ENCODE peak calls at places on chromosome 2, in nine cellular contexts. One of them, this sample, is unnamed. For H3K4me1, the result is how much of the 10 kb centered on the place peaks cover.

GRCh38 chr2:40451926-40452605 is at the start of gene SLC8A1:
- DNase-seq in cardiac muscle cell: peak
- DNase-seq in H9: peak
- DNase-seq in vagina: no peak
- DNase-seq in ovary: peak
- DNase-seq in PC-3: no peak
- DNase-seq in thyroid gland: no peak
- DNase-seq in upper lobe of right lung: peak
- DNase-seq in transverse colon: no peak
- DNase-seq in this sample: peak

GRCh38 chr2:4662161-4662779 is 958.9 kb downstream of the DCDC2C start:
- DNase-seq in cardiac muscle cell: no peak
- DNase-seq in H9: no peak
- DNase-seq in vagina: no peak
- DNase-seq in ovary: no peak
- DNase-seq in PC-3: peak
- DNase-seq in thyroid gland: no peak
- DNase-seq in upper lobe of right lung: no peak
- DNase-seq in transverse colon: no peak
- DNase-seq in this sample: no peak

GRCh38 chr2:151206446-151206968 is 55.2 kb downstream of the RBM43 start:
- DNase-seq in cardiac muscle cell: no peak
- DNase-seq in H9: no peak
- DNase-seq in vagina: no peak
- DNase-seq in ovary: no peak
- DNase-seq in PC-3: no peak
- DNase-seq in thyroid gland: peak
- DNase-seq in upper lobe of right lung: no peak
- DNase-seq in transverse colon: no peak
- DNase-seq in this sample: no peak

GRCh38 chr2:238155051-238155760 is 3.6 kb upstream of the ERFE start:
- DNase-seq in cardiac muscle cell: peak
- DNase-seq in H9: no peak
- DNase-seq in vagina: no peak
- DNase-seq in ovary: no peak
- DNase-seq in PC-3: no peak
- DNase-seq in thyroid gland: peak
- DNase-seq in upper lobe of right lung: no peak
- DNase-seq in transverse colon: no peak
- DNase-seq in this sample: no peak

GRCh38 chr2:70904371-70905216 is 31.1 kb upstream of the ATP6V1B1 start:
- DNase-seq in cardiac muscle cell: no peak
- DNase-seq in H9: peak
- DNase-seq in vagina: peak
- DNase-seq in ovary: no peak
- DNase-seq in PC-3: no peak
- DNase-seq in thyroid gland: no peak
- DNase-seq in upper lobe of right lung: no peak
- DNase-seq in transverse colon: no peak
- DNase-seq in this sample: no peak

GRCh38 chr2:235699576-235699975 is 205.7 kb downstream of the AGAP1 start:
- DNase-seq in cardiac muscle cell: no peak
- DNase-seq in H9: no peak
- DNase-seq in vagina: no peak
- DNase-seq in ovary: no peak
- DNase-seq in PC-3: no peak
- DNase-seq in thyroid gland: no peak
- DNase-seq in upper lobe of right lung: no peak
- DNase-seq in transverse colon: no peak
- DNase-seq in this sample: no peak

GRCh38 chr2:166675553-166675952 is 181.5 kb upstream of the SCN7A start:
- DNase-seq in cardiac muscle cell: no peak
- DNase-seq in H9: no peak
- DNase-seq in vagina: no peak
- DNase-seq in ovary: no peak
- DNase-seq in PC-3: no peak
- DNase-seq in thyroid gland: no peak
- DNase-seq in upper lobe of right lung: no peak
- DNase-seq in transverse colon: no peak
- DNase-seq in this sample: no peak

GRCh38 chr2:44392338-44392943 is 30.7 kb downstream of the CAMKMT start:
- DNase-seq in cardiac muscle cell: peak
- DNase-seq in H9: no peak
- DNase-seq in vagina: no peak
- DNase-seq in ovary: peak
- DNase-seq in PC-3: peak
- DNase-seq in thyroid gland: peak
- DNase-seq in upper lobe of right lung: no peak
- DNase-seq in transverse colon: peak
- DNase-seq in this sample: no peak

GRCh38 chr2:16015903-16016265 is 75.5 kb downstream of the MYCN start:
- DNase-seq in cardiac muscle cell: no peak
- DNase-seq in H9: no peak
- DNase-seq in vagina: no peak
- DNase-seq in ovary: no peak
- DNase-seq in PC-3: no peak
- DNase-seq in thyroid gland: no peak
- DNase-seq in upper lobe of right lung: no peak
- DNase-seq in transverse colon: no peak
- DNase-seq in this sample: no peak

GRCh38 chr2:238376884-238377391 is 49.8 kb upstream of the ASB1 start:
- DNase-seq in cardiac muscle cell: peak
- DNase-seq in H9: no peak
- DNase-seq in vagina: no peak
- DNase-seq in ovary: no peak
- DNase-seq in PC-3: no peak
- DNase-seq in thyroid gland: no peak
- DNase-seq in upper lobe of right lung: no peak
- DNase-seq in transverse colon: no peak
- DNase-seq in this sample: no peak

GRCh38 chr2:20050104-20050711 is 1.2 kb downstream of the LAPTM4A start:
- DNase-seq in cardiac muscle cell: peak
- DNase-seq in H9: no peak
- DNase-seq in vagina: no peak
- DNase-seq in ovary: no peak
- DNase-seq in PC-3: peak
- DNase-seq in thyroid gland: no peak
- DNase-seq in upper lobe of right lung: no peak
- DNase-seq in transverse colon: peak
- DNase-seq in this sample: no peak

GRCh38 chr2:60054571-60055340 is 498.7 kb downstream of the BCL11A start:
- DNase-seq in cardiac muscle cell: no peak
- DNase-seq in H9: no peak
- DNase-seq in vagina: no peak
- DNase-seq in ovary: no peak
- DNase-seq in PC-3: no peak
- DNase-seq in thyroid gland: no peak
- DNase-seq in upper lobe of right lung: no peak
- DNase-seq in transverse colon: no peak
- DNase-seq in this sample: no peak

GRCh38 chr2:177211148-177211547 is 1.4 kb upstream of the HNRNPA3 start:
- DNase-seq in cardiac muscle cell: no peak
- DNase-seq in H9: no peak
- DNase-seq in vagina: no peak
- DNase-seq in ovary: no peak
- DNase-seq in PC-3: no peak
- DNase-seq in thyroid gland: no peak
- DNase-seq in upper lobe of right lung: no peak
- DNase-seq in transverse colon: no peak
- DNase-seq in this sample: no peak

GRCh38 chr2:109013046-109013445 is 24.0 kb upstream of the EDAR start:
- DNase-seq in cardiac muscle cell: no peak
- DNase-seq in H9: no peak
- DNase-seq in vagina: no peak
- DNase-seq in ovary: no peak
- DNase-seq in PC-3: peak
- DNase-seq in thyroid gland: no peak
- DNase-seq in upper lobe of right lung: no peak
- DNase-seq in transverse colon: peak
- DNase-seq in this sample: no peak

GRCh38 chr2:30267161-30267568 is 35.8 kb downstream of the LBH start:
- DNase-seq in cardiac muscle cell: no peak
- DNase-seq in H9: peak
- DNase-seq in vagina: no peak
- DNase-seq in ovary: no peak
- DNase-seq in PC-3: no peak
- DNase-seq in thyroid gland: no peak
- DNase-seq in upper lobe of right lung: no peak
- DNase-seq in transverse colon: peak
- DNase-seq in this sample: no peak

GRCh38 chr2:37842732-37843353 is 82.2 kb upstream of the RMDN2 start:
- DNase-seq in cardiac muscle cell: no peak
- DNase-seq in H9: no peak
- DNase-seq in vagina: no peak
- DNase-seq in ovary: no peak
- DNase-seq in PC-3: no peak
- DNase-seq in thyroid gland: no peak
- DNase-seq in upper lobe of right lung: no peak
- DNase-seq in transverse colon: no peak
- DNase-seq in this sample: no peak

GRCh38 chr2:173990970-173991819 is 26.0 kb upstream of the SP3 start:
- DNase-seq in cardiac muscle cell: peak
- DNase-seq in H9: no peak
- DNase-seq in vagina: no peak
- DNase-seq in ovary: peak
- DNase-seq in PC-3: peak
- DNase-seq in thyroid gland: peak
- DNase-seq in upper lobe of right lung: no peak
- DNase-seq in transverse colon: peak
- DNase-seq in this sample: peak

GRCh38 chr2:104678181-104678580 is 175.7 kb upstream of the POU3F3 start:
- DNase-seq in cardiac muscle cell: no peak
- DNase-seq in H9: no peak
- DNase-seq in vagina: no peak
- DNase-seq in ovary: no peak
- DNase-seq in PC-3: no peak
- DNase-seq in thyroid gland: no peak
- DNase-seq in upper lobe of right lung: no peak
- DNase-seq in transverse colon: no peak
- DNase-seq in this sample: no peak

GRCh38 chr2:133884739-133885381 is 316.6 kb upstream of the NCKAP5 start:
- DNase-seq in cardiac muscle cell: peak
- DNase-seq in H9: no peak
- DNase-seq in vagina: no peak
- DNase-seq in ovary: no peak
- DNase-seq in PC-3: peak
- DNase-seq in thyroid gland: no peak
- DNase-seq in upper lobe of right lung: no peak
- DNase-seq in transverse colon: no peak
- DNase-seq in this sample: no peak

GRCh38 chr2:129895526-129896082 is 83.9 kb upstream of the RAB6C start:
- DNase-seq in cardiac muscle cell: no peak
- DNase-seq in H9: no peak
- DNase-seq in vagina: peak
- DNase-seq in ovary: no peak
- DNase-seq in PC-3: no peak
- DNase-seq in thyroid gland: no peak
- DNase-seq in upper lobe of right lung: no peak
- DNase-seq in transverse colon: no peak
- DNase-seq in this sample: no peak

GRCh38 chr2:196140213-196140612 is 31.2 kb downstream of the STK17B start:
- DNase-seq in cardiac muscle cell: no peak
- DNase-seq in H9: no peak
- DNase-seq in vagina: no peak
- DNase-seq in ovary: no peak
- DNase-seq in PC-3: no peak
- DNase-seq in thyroid gland: no peak
- DNase-seq in upper lobe of right lung: no peak
- DNase-seq in transverse colon: no peak
- DNase-seq in this sample: no peak
- H3K4me1 ChIP-seq in cardiac muscle cell: under half
- H3K4me1 ChIP-seq in H9: under half
- H3K4me1 ChIP-seq in vagina: under half
- H3K4me1 ChIP-seq in ovary: under half
- H3K4me1 ChIP-seq in PC-3: under half
- H3K4me1 ChIP-seq in thyroid gland: under half
- H3K4me1 ChIP-seq in upper lobe of right lung: under half
- H3K4me1 ChIP-seq in transverse colon: under half
- H3K4me1 ChIP-seq in this sample: under half

DNA sequence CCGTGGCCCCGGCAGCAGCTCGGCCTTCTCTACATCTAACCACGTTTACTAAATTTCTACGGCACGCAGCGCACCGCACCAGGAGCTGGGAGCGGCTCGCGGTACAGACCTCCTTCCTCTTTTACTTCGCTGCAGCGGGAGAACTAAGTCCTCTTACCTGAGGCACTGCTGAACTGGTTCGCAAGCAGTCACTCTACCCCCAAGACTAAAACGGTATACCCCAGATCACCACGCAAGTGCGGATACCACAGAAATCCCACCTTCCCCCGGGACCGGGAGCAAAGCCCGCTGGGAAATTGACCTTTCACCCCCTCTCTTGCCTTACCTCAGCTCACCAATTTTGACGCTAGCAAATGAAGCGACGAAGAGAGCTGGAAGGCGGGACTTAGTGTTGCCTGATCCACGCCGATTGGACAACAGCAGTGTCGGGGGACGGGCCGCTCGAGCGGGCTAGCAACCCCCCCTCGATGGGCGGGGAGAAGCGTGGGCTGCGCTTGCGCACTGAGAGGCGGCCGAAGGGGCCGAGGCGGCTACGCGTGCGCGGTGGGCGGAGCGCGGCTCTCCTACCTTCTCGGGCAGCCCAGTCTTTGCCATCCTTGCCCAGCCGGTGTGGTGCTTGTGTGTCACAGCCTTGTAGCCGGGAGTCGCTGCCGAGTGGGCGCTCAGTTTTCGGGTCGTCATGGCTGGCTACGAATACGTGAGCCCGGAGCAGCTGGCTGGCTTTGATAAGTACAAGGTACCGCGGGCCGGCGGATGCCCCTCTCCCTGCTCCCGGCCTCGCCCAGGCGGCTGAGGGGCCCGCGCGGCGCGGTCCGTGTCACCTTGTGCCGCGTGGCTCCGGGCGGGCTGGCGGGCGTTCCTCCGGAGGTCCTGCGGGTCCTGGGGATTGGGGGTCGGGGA is at the start of gene SELENOI:
- DNase-seq in cardiac muscle cell: peak
- DNase-seq in H9: peak
- DNase-seq in vagina: peak
- DNase-seq in ovary: peak
- DNase-seq in PC-3: peak
- DNase-seq in thyroid gland: peak
- DNase-seq in upper lobe of right lung: peak
- DNase-seq in transverse colon: peak
- DNase-seq in this sample: peak
- TF ChIP-seq CTCF in cardiac muscle cell: no peak
- TF ChIP-seq CTCF in H9: no peak
- TF ChIP-seq CTCF in vagina: no peak
- TF ChIP-seq CTCF in ovary: no peak
- TF ChIP-seq CTCF in PC-3: no peak
- TF ChIP-seq CTCF in thyroid gland: no peak
- TF ChIP-seq CTCF in upper lobe of right lung: no peak
- TF ChIP-seq CTCF in transverse colon: no peak
- TF ChIP-seq CTCF in this sample: peak

GRCh38 chr2:41937921-41938708 is 109.7 kb upstream of the PKDCC start:
- DNase-seq in cardiac muscle cell: peak
- DNase-seq in H9: peak
- DNase-seq in vagina: no peak
- DNase-seq in ovary: no peak
- DNase-seq in PC-3: peak
- DNase-seq in thyroid gland: no peak
- DNase-seq in upper lobe of right lung: no peak
- DNase-seq in transverse colon: no peak
- DNase-seq in this sample: no peak
- H3K4me1 ChIP-seq in cardiac muscle cell: half or more
- H3K4me1 ChIP-seq in H9: under half
- H3K4me1 ChIP-seq in vagina: under half
- H3K4me1 ChIP-seq in ovary: under half
- H3K4me1 ChIP-seq in PC-3: under half
- H3K4me1 ChIP-seq in thyroid gland: under half
- H3K4me1 ChIP-seq in upper lobe of right lung: under half
- H3K4me1 ChIP-seq in transverse colon: under half
- H3K4me1 ChIP-seq in this sample: under half

GRCh38 chr2:201116959-201117734 is 1.2 kb downstream of the CFLAR start:
- DNase-seq in cardiac muscle cell: peak
- DNase-seq in H9: no peak
- DNase-seq in vagina: no peak
- DNase-seq in ovary: peak
- DNase-seq in PC-3: peak
- DNase-seq in thyroid gland: peak
- DNase-seq in upper lobe of right lung: no peak
- DNase-seq in transverse colon: peak
- DNase-seq in this sample: peak
- TF ChIP-seq CTCF in cardiac muscle cell: peak
- TF ChIP-seq CTCF in H9: peak
- TF ChIP-seq CTCF in vagina: peak
- TF ChIP-seq CTCF in ovary: no peak
- TF ChIP-seq CTCF in PC-3: peak
- TF ChIP-seq CTCF in thyroid gland: no peak
- TF ChIP-seq CTCF in upper lobe of right lung: peak
- TF ChIP-seq CTCF in transverse colon: peak
- TF ChIP-seq CTCF in this sample: peak

This sample was measured in uterus.